ENCODE peak calls at places on chromosome 12, in six cellular contexts. F is IMR-90, E is H9, S is neuronal stem cell, V is mesenchymal stem cell, O is H1. U is an unnamed sample.
A peak's percentile ranks its signal among the peaks of the same experiment; 100 is the strongest.

GRCh38 chr12:42213954-42214426 is 24.1 kb downstream of the YAF2 start:
- DNase-seq in F (peak; percentile 55), E (no peak), S (no peak), V (peak; percentile 44), O (no peak), U (no peak)

GRCh38 chr12:53102883-53103807 is at the start of gene SOAT2:
- DNase-seq in F (no peak), E (no peak), S (no peak), V (no peak), O (no peak), U (no peak)

GRCh38 chr12:125134576-125134975 is 69.3 kb downstream of the AACS start:
- DNase-seq in F (no peak), E (no peak), S (no peak), V (no peak), O (no peak), U (no peak)

GRCh38 chr12:84161296-84161695 is 751.3 kb downstream of the SLC6A15 start:
- DNase-seq in F (no peak), E (no peak), S (no peak), V (no peak), O (no peak), U (no peak)

GRCh38 chr12:116604883-116605641 is 45.9 kb downstream of the MAP1LC3B2 start:
- DNase-seq in F (no peak), E (no peak), S (no peak), V (no peak), O (no peak), U (no peak)

GRCh38 chr12:68420225-68421008 is 88.3 kb upstream of the MDM1 start:
- DNase-seq in F (peak; percentile 57), E (no peak), S (no peak), V (peak; percentile 16), O (no peak), U (no peak)

GRCh38 chr12:126874427-126875026 is 1392.4 kb upstream of the TMEM132C start:
- DNase-seq in F (no peak), E (peak; percentile 95), S (peak; percentile 73), V (no peak), O (peak; percentile 89), U (peak; percentile 18)

GRCh38 chr12:67917811-67918210 is 71.4 kb upstream of the IFNG-AS1 start:
- DNase-seq in F (no peak), E (no peak), S (no peak), V (no peak), O (no peak), U (no peak)

GRCh38 chr12:31517994-31518393 is 72.9 kb downstream of the DENND5B start:
- DNase-seq in F (peak; percentile 60), E (no peak), S (no peak), V (peak; percentile 54), O (no peak), U (no peak)
- H4K8ac ChIP-seq in F (peak overlapping the region; percentile 70), E (no peak overlapping the region), S (no peak overlapping the region), V (peak overlapping the region; percentile 51), O (no peak overlapping the region), U (no peak overlapping the region)

GRCh38 chr12:98893601-98894411 is 248.7 kb downstream of the APAF1 start:
- DNase-seq in F (no peak), E (no peak), S (no peak), V (no peak), O (no peak), U (no peak)

GRCh38 chr12:98895086-98895651 is 250.1 kb downstream of the APAF1 start:
- DNase-seq in F (no peak), E (peak; percentile 80), S (no peak), V (no peak), O (peak; percentile 78), U (no peak)

GRCh38 chr12:98894412-98895085 is 249.5 kb downstream of the APAF1 start:
- DNase-seq in F (no peak), E (peak; percentile 61), S (no peak), V (no peak), O (peak; percentile 69), U (no peak)

GRCh38 chr12:98896938-98897337 is 251.8 kb downstream of the APAF1 start:
- DNase-seq in F (peak; percentile 4), E (no peak), S (no peak), V (no peak), O (no peak), U (no peak)

GRCh38 chr12:98893126-98893525 is 248.0 kb downstream of the APAF1 start:
- DNase-seq in F (no peak), E (no peak), S (no peak), V (no peak), O (no peak), U (no peak)
- H2AFZ ChIP-seq in F (no peak overlapping the region), E (no peak overlapping the region), S (no peak overlapping the region), V (no peak overlapping the region), O (no peak overlapping the region), U (no peak overlapping the region)

GRCh38 chr12:122949816-122950215 is 16.4 kb downstream of the ABCB9 start:
- DNase-seq in F (no peak), E (no peak), S (no peak), V (no peak), O (no peak), U (no peak)
- H4K8ac ChIP-seq in F (no peak overlapping the region), E (no peak overlapping the region), S (no peak overlapping the region), V (no peak overlapping the region), O (no peak overlapping the region), U (no peak overlapping the region)

DNA sequence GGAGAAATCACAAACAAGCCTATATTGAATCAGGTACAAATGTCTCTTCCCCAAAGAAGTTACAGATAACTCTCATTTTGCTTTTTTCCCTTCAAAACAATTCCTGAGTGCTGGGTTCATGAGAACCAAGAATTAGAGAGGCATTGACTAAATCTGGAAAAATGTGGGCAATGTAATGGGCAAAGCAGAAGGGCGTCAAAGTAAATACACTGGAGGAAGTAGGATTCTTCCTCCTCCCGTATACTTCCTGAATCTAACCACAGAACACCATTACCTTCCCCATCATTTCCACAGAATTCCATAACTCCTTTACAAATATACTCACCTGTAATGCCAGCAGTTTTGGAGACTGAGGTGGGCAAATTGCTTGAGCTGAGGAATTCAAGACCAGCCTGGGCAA is 3.0 kb upstream of the RBMS2 start:
- DNase-seq in F (peak; percentile 66), E (no peak), S (no peak), V (peak; percentile 34), O (no peak), U (peak; percentile 37)
- H2AFZ ChIP-seq in F (no peak overlapping the region), E (no peak overlapping the region), S (no peak overlapping the region), V (peak overlapping the region; percentile 4), O (peak overlapping the region; percentile 0), U (no peak overlapping the region)

GRCh38 chr12:54708836-54709235 is 60.7 kb upstream of the DCD start:
- DNase-seq in F (no peak), E (no peak), S (no peak), V (no peak), O (no peak), U (no peak)
- H4K8ac ChIP-seq in F (no peak overlapping the region), E (no peak overlapping the region), S (no peak overlapping the region), V (no peak overlapping the region), O (no peak overlapping the region), U (no peak overlapping the region)

DNA sequence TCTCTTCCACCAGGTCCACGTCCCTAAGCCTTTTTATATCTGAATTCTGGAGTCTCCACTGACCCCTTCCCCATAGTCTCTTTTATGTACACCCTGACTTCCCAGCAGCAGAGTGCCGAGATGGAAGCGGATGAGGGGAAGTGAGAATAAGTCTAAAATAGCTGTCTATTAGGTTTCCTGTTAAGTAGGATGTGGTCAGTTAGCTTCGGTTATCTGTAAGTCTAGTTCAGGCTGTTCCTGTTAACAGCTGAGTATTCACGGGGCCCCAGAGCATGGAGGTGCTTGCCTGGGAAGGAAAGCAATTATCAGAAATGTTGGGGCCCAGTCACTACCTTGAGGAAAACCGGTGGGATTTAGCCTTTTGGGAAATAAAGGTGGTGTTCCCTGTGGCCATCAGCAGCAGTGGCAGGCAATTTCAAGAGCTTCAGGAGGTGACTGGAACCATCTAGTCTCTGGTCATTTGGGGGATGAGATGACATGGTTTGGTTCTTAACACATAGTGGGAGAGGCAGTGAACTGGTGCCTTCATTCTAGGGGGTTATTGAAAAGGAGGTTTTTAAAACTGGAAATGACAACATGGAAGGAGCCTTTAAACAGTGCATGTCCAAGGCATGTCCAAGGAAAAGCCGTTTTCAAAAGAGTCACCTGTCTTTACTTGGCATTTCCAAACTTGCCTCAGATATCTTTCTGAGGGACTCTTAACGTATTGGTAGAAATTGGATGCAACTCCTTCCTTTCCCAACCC is 21.8 kb downstream of the CHST11 start:
- DNase-seq in F (no peak), E (no peak), S (no peak), V (peak; percentile 46), O (no peak), U (no peak)
- H2AFZ ChIP-seq in F (no peak overlapping the region), E (no peak overlapping the region), S (no peak overlapping the region), V (no peak overlapping the region), O (no peak overlapping the region), U (no peak overlapping the region)